ENCODE peak calls at places on chromosomes 11 and 22, in six cellular contexts. E is GM12892, Q is cardiac fibroblast, D is GM12865, C is HuH-7.5, Y is aorta. O is an unnamed sample.

GRCh38 chr11:19739872-19740271 is 27.2 kb downstream of the NAV2 start:
- DNase-seq in E (no peak), Q (peak), D (no peak), C (no peak), Y (no peak), O (no peak)

GRCh38 chr22:44545773-44546172 is 47.7 kb upstream of the RTL6 start:
- DNase-seq in E (no peak), Q (no peak), D (no peak), C (no peak), Y (no peak), O (no peak)

GRCh38 chr11:65557280-65558001 is 718 bp downstream of the LTBP3 start:
- DNase-seq in E (no peak), Q (no peak), D (no peak), C (no peak), Y (no peak), O (no peak)

GRCh38 chr11:93213622-93214021 is 15.8 kb upstream of the SLC36A4 start:
- DNase-seq in E (no peak), Q (no peak), D (no peak), C (no peak), Y (no peak), O (no peak)

GRCh38 chr11:97525273-97525672 is 1135.5 kb downstream of the JRKL start:
- DNase-seq in E (no peak), Q (peak), D (no peak), C (no peak), Y (no peak), O (no peak)

GRCh38 chr11:396948-397548 is 3.0 kb downstream of the PKP3 start:
- DNase-seq in E (peak), Q (peak), D (peak), C (no peak), Y (peak), O (no peak)

GRCh38 chr11:113615773-113616172 is 90.3 kb downstream of the TMPRSS5 start:
- DNase-seq in E (no peak), Q (peak), D (no peak), C (no peak), Y (no peak), O (no peak)

GRCh38 chr22:23834830-23835772 is 3.7 kb downstream of the DERL3 start:
- DNase-seq in E (no peak), Q (no peak), D (no peak), C (no peak), Y (peak), O (no peak)

GRCh38 chr11:1820463-1821325 is 14.1 kb upstream of the SYT8 start:
- DNase-seq in E (no peak), Q (peak), D (no peak), C (no peak), Y (no peak), O (no peak)

GRCh38 chr11:105144887-105145286 is 5.3 kb upstream of the CARD18 start:
- DNase-seq in E (no peak), Q (peak), D (no peak), C (no peak), Y (no peak), O (no peak)

GRCh38 chr11:100525635-100526034 is 161.5 kb upstream of the ARHGAP42 start:
- DNase-seq in E (no peak), Q (no peak), D (peak), C (no peak), Y (no peak), O (no peak)

GRCh38 chr11:69575296-69576068 is 65.5 kb upstream of the CCND1 start:
- DNase-seq in E (no peak), Q (no peak), D (no peak), C (no peak), Y (no peak), O (no peak)

GRCh38 chr22:49663823-49664222 is 163.8 kb downstream of the BRD1 start:
- DNase-seq in E (no peak), Q (no peak), D (no peak), C (no peak), Y (peak), O (no peak)

GRCh38 chr11:134110252-134110651 is 41.4 kb downstream of the JAM3 start:
- DNase-seq in E (no peak), Q (no peak), D (no peak), C (no peak), Y (no peak), O (no peak)

GRCh38 chr11:131025020-131025419 is 108.7 kb upstream of the SNX19 start:
- DNase-seq in E (no peak), Q (peak), D (peak), C (no peak), Y (no peak), O (no peak)

GRCh38 chr11:34629711-34630110 is 8.8 kb downstream of the EHF start:
- DNase-seq in E (no peak), Q (no peak), D (no peak), C (no peak), Y (no peak), O (no peak)

GRCh38 chr11:114162719-114163123 is 103.2 kb downstream of the ZBTB16 start:
- DNase-seq in E (no peak), Q (peak), D (no peak), C (peak), Y (peak), O (no peak)

GRCh38 chr11:2387266-2387982 is 10.3 kb downstream of the CD81 start:
- DNase-seq in E (no peak), Q (peak), D (peak), C (no peak), Y (no peak), O (no peak)

GRCh38 chr11:125165111-125165663 is 636 bp downstream of the PKNOX2 start:
- DNase-seq in E (peak), Q (no peak), D (no peak), C (peak), Y (no peak), O (no peak)

GRCh38 chr11:46570790-46571398 is 22.9 kb downstream of the AMBRA1 start:
- DNase-seq in E (no peak), Q (no peak), D (no peak), C (no peak), Y (no peak), O (no peak)

O was measured in NCI-H2081 treated with DMSO at 0.1 percent for 48 hours.